ENCODE peak calls at places on chromosomes 1 and 21, in seven cellular contexts. H, G, U, T, E, Z and X are unnamed samples.
A peak's percentile ranks its signal among the peaks of the same experiment; 100 is the strongest.

GRCh38 chr1:17248781-17249180 is at the start of gene PADI3:
- DNase-seq in H (no peak), G (no peak), U (no peak), T (no peak), E (no peak), Z (peak; percentile 70), X (no peak)

GRCh38 chr1:215749423-215749822 is 182.3 kb downstream of the KCTD3 start:
- DNase-seq in H (no peak), G (peak; percentile 21), U (no peak), T (no peak), E (no peak), Z (no peak), X (no peak)

GRCh38 chr21:14875704-14876364 is 189.0 kb downstream of the NRIP1 start:
- DNase-seq in H (no peak), G (no peak), U (no peak), T (no peak), E (no peak), Z (no peak), X (no peak)

GRCh38 chr1:38433097-38433722 is 386.6 kb upstream of the POU3F1 start:
- DNase-seq in H (no peak), G (no peak), U (no peak), T (peak; percentile 31), E (no peak), Z (no peak), X (no peak)

GRCh38 chr1:111516008-111516535 is 12.6 kb upstream of the ADORA3 start:
- DNase-seq in H (peak; percentile 67), G (no peak), U (no peak), T (peak; percentile 24), E (no peak), Z (no peak), X (no peak)

GRCh38 chr1:193009501-193009900 is 49.7 kb downstream of the UCHL5 start:
- DNase-seq in H (no peak), G (no peak), U (no peak), T (no peak), E (no peak), Z (no peak), X (no peak)

GRCh38 chr1:24981632-24982007 is 51.5 kb upstream of the RUNX3 start:
- DNase-seq in H (no peak), G (no peak), U (no peak), T (no peak), E (peak; percentile 41), Z (no peak), X (no peak)

GRCh38 chr1:4267381-4268261 is 367.5 kb upstream of the C1orf174 start:
- DNase-seq in H (no peak), G (no peak), U (no peak), T (no peak), E (no peak), Z (no peak), X (no peak)

GRCh38 chr1:199780091-199780490 is 247.4 kb upstream of the NR5A2 start:
- DNase-seq in H (no peak), G (no peak), U (no peak), T (no peak), E (no peak), Z (no peak), X (no peak)

GRCh38 chr1:22673486-22674409 is 20.7 kb downstream of the C1QB start:
- DNase-seq in H (no peak), G (peak; percentile 28), U (peak; percentile 17), T (peak; percentile 33), E (no peak), Z (peak; percentile 67), X (no peak)

GRCh38 chr1:91801496-91802115 is 84.3 kb downstream of the TGFBR3 start:
- DNase-seq in H (no peak), G (no peak), U (no peak), T (no peak), E (no peak), Z (no peak), X (no peak)

GRCh38 chr1:247105966-247106365 is 1.8 kb upstream of the ZNF669 start:
- DNase-seq in H (no peak), G (no peak), U (no peak), T (no peak), E (no peak), Z (no peak), X (no peak)

GRCh38 chr1:168613689-168614655 is 37.6 kb downstream of the XCL1 start:
- DNase-seq in H (no peak), G (no peak), U (no peak), T (peak; percentile 60), E (no peak), Z (no peak), X (no peak)

GRCh38 chr1:186535388-186536133 is 74.6 kb upstream of the PDC start:
- DNase-seq in H (no peak), G (peak; percentile 90), U (no peak), T (peak; percentile 1), E (no peak), Z (no peak), X (no peak)

GRCh38 chr1:197173571-197174482 is 27.4 kb upstream of the ASPM start:
- DNase-seq in H (no peak), G (no peak), U (no peak), T (no peak), E (no peak), Z (no peak), X (no peak)

GRCh38 chr1:116855788-116856187 is 53.9 kb upstream of the PTGFRN start:
- DNase-seq in H (no peak), G (no peak), U (peak; percentile 85), T (no peak), E (no peak), Z (no peak), X (no peak)